ENCODE peak calls at places on chromosomes 16 and 17, in four cellular contexts. O, G, A and J are unnamed samples.

GRCh38 chr17:51224615-51225262 is 35.1 kb downstream of the MBTD1 start:
- DNase-seq in A (no peak), O (no peak), G (no peak), J (no peak)

GRCh38 chr17:2435181-2435741 is 34.4 kb upstream of the MNT start:
- DNase-seq in A (no peak), G (no peak), O (no peak), J (no peak)

GRCh38 chr16:28064150-28064549 is 636 bp upstream of the GSG1L start:
- DNase-seq in A (no peak), G (no peak), O (no peak), J (no peak)

GRCh38 chr16:24540575-24541240 is 1.3 kb downstream of the RBBP6 start:
- DNase-seq in G (no peak), O (no peak), A (no peak), J (no peak)

GRCh38 chr16:13957197-13958078 is 37.5 kb downstream of the ERCC4 start:
- DNase-seq in O (peak), A (peak), G (peak), J (no peak)

GRCh38 chr16:3012246-3012645 is 477 bp upstream of the CLDN9 start:
- DNase-seq in G (no peak), O (no peak), A (no peak), J (no peak)

GRCh38 chr16:62408760-62409159 is 372.5 kb upstream of the CDH8 start:
- DNase-seq in A (no peak), G (no peak), O (no peak), J (peak)

GRCh38 chr17:55290721-55291507 is 26.2 kb downstream of the HLF start:
- DNase-seq in O (no peak), A (no peak), G (no peak), J (no peak)

GRCh38 chr17:36509272-36509985 is 22.9 kb downstream of the ZNHIT3 start:
- DNase-seq in O (no peak), A (no peak), G (no peak), J (no peak)

GRCh38 chr17:48236681-48237134 is 129.1 kb downstream of the SNX11 start:
- DNase-seq in G (no peak), O (peak), A (peak), J (no peak)

GRCh38 chr16:3754304-3754703 is 37.0 kb upstream of the TRAP1 start:
- DNase-seq in O (no peak), A (no peak), G (no peak), J (no peak)

GRCh38 chr16:20331635-20332034 is 4.3 kb upstream of the GP2 start:
- DNase-seq in G (no peak), O (no peak), A (no peak), J (no peak)

GRCh38 chr16:69329369-69330285 is 761 bp downstream of the PDF start:
- DNase-seq in G (no peak), A (no peak), O (peak), J (peak)

GRCh38 chr17:46782250-46782953 is 36.1 kb downstream of the WNT3 start:
- DNase-seq in A (peak), O (no peak), G (peak), J (peak)

GRCh38 chr17:44781553-44782348 is 23.0 kb downstream of the ADAM11 start:
- DNase-seq in G (no peak), O (no peak), A (no peak), J (no peak)

GRCh38 chr16:24850289-24850931 is 4.6 kb downstream of the SLC5A11 start:
- DNase-seq in A (no peak), G (no peak), O (peak), J (no peak)

GRCh38 chr17:80501739-80502577 is 25.6 kb upstream of the NPTX1 start:
- DNase-seq in G (no peak), O (no peak), A (peak), J (no peak)

GRCh38 chr17:3596804-3597464 is 12.3 kb downstream of the TRPV1 start:
- DNase-seq in G (no peak), A (no peak), O (no peak), J (no peak)

GRCh38 chr16:56460101-56460500 is 8.7 kb downstream of the OGFOD1 start:
- DNase-seq in G (no peak), A (no peak), O (no peak), J (no peak)

GRCh38 chr17:69949931-69950330 is 125.1 kb upstream of the KCNJ16 start:
- DNase-seq in O (no peak), G (no peak), A (no peak), J (no peak)

GRCh38 chr16:50741808-50742520 is at the start of gene CYLD:
- DNase-seq in A (peak), O (peak), G (peak), J (peak)

GRCh38 chr17:65594585-65594940 is 33.1 kb upstream of the AXIN2 start:
- DNase-seq in A (no peak), G (no peak), O (peak), J (no peak)

GRCh38 chr16:68247400-68247799 is 2.2 kb downstream of the PLA2G15 start:
- DNase-seq in O (no peak), G (no peak), A (no peak), J (no peak)

GRCh38 chr16:8936421-8936820 is 27.3 kb downstream of the USP7 start:
- DNase-seq in O (peak), A (peak), G (peak), J (peak)

GRCh38 chr17:63337579-63337978 is 108.5 kb downstream of the CYB561 start:
- DNase-seq in G (no peak), A (no peak), O (no peak), J (no peak)

GRCh38 chr16:69049146-69049545 is 56.3 kb upstream of the HAS3 start:
- DNase-seq in G (no peak), O (peak), A (peak), J (no peak)

GRCh38 chr16:116015-116414 is 22.5 kb downstream of the NPRL3 start:
- DNase-seq in O (no peak), G (peak), A (no peak), J (no peak)

GRCh38 chr17:45425984-45426413 is 6.7 kb downstream of the ARHGAP27 start:
- DNase-seq in A (no peak), O (no peak), G (no peak), J (no peak)

DNA sequence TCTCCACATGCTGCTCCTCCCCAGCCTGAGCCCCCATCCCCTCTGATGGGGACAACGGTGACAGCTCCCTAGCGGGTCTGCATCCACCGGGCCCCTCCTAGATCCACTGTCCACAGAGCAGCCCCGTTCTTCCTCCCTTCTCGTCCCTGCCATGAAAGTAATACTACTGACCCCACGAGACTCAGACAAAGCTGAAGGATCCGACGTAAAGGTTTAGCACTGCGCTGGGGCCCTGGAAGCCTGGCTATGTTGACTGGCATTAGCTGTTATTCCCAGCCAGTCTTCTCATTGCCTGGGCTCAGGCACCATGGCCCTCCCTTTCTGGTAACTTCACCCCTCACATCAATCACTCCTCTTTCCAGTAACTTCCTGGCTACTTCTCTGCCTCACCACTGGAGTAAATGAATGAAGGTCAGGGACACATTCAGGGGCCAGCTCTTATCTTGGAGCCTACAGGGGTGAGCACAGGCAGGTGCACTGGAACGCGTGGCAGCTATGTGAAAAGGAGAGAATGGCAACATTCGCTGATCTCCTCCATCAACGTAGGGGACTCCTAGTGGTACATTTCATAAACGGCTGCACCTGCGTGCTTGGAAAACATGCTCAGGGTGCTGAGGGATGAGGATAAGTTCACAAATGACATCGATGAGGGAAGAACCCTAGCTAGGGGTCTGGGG is 30.5 kb downstream of the VAC14 start:
- DNase-seq in A (no peak), O (no peak), G (no peak), J (no peak)
- TF ChIP-seq CTCF in A (no peak), O (no peak), G (no peak), J (no peak)

GRCh38 chr16:1334739-1335138 is 1.3 kb downstream of the BAIAP3 start:
- DNase-seq in G (no peak), O (no peak), A (no peak), J (no peak)
- TF ChIP-seq CTCF in G (no peak), O (no peak), A (no peak), J (no peak)

GRCh38 chr16:66592814-66593213 is 11.7 kb upstream of the CMTM3 start:
- DNase-seq in O (no peak), A (no peak), G (no peak), J (no peak)
- TF ChIP-seq CTCF in O (no peak), A (no peak), G (no peak), J (no peak)

DNA sequence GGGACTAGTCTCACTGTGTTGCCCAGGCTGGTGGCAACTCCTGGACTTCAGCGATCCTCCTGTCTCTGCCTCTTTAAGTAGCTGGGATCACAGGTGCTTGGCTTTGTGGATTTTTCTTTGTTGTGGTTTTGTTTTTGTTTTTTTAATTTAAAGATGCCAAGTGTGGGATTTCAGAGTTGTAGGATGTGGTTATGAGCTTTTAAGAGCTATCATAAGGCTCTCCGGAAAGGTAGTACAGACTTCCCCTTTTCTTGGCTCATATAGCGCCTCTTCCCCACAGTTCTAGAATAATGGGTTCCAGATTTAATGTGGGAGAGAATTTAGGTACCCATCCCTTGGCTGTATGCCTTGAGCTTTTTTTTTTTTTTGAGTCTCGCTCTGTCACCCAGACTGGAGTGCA is 17.1 kb downstream of the AKAP1 start:
- DNase-seq in O (no peak), G (no peak), A (no peak), J (no peak)
- TF ChIP-seq CTCF in O (no peak), G (no peak), A (no peak), J (no peak)

GRCh38 chr17:6286239-6286638 is 148.7 kb downstream of the AIPL1 start:
- DNase-seq in G (peak), A (no peak), O (no peak), J (no peak)
- TF ChIP-seq CTCF in G (peak), A (no peak), O (no peak), J (no peak)

GRCh38 chr16:35196313-35196712 is 1736.9 kb downstream of the TP53TG3F start:
- DNase-seq in O (no peak), G (no peak), A (no peak), J (no peak)

GRCh38 chr16:35201151-35201550 is 1741.7 kb downstream of the TP53TG3F start:
- DNase-seq in G (no peak), A (no peak), O (no peak), J (no peak)

GRCh38 chr16:35200662-35201061 is 1741.2 kb downstream of the TP53TG3F start:
- DNase-seq in G (no peak), A (no peak), O (no peak), J (no peak)

GRCh38 chr16:35197656-35198055 is 1738.2 kb downstream of the TP53TG3F start:
- DNase-seq in A (no peak), O (no peak), G (no peak), J (no peak)

GRCh38 chr16:35198223-35199199 is 1739.1 kb downstream of the TP53TG3F start:
- DNase-seq in A (no peak), O (no peak), G (no peak), J (no peak)
- TF ChIP-seq CTCF in A (no peak), O (no peak), G (no peak), J (no peak)